ENCODE peak calls at places on chromosomes 13 and 19, in nine cellular contexts. One of them, this sample, is unnamed.

GRCh38 chr13:91722267-91722884 is 324.0 kb downstream of the GPC5 start:
- DNase-seq in H9: no peak
- DNase-seq in dorsolateral prefrontal cortex: no peak
- DNase-seq in RWPE2: no peak
- DNase-seq in Caco-2: no peak
- DNase-seq in K562: peak
- DNase-seq in IMR-90: peak
- DNase-seq in ascending aorta: no peak
- DNase-seq in fibroblast of mammary gland: peak
- DNase-seq in this sample: no peak

GRCh38 chr13:79915386-79915785 is 425.5 kb downstream of the SPRY2 start:
- DNase-seq in RWPE2: no peak
- DNase-seq in K562: no peak
- DNase-seq in Caco-2: no peak
- DNase-seq in dorsolateral prefrontal cortex: no peak
- DNase-seq in H9: no peak
- DNase-seq in fibroblast of mammary gland: peak
- DNase-seq in ascending aorta: no peak
- DNase-seq in IMR-90: no peak
- DNase-seq in this sample: no peak

GRCh38 chr13:39148513-39148961 is 110.3 kb downstream of the NHLRC3 start:
- DNase-seq in IMR-90: no peak
- DNase-seq in RWPE2: no peak
- DNase-seq in dorsolateral prefrontal cortex: no peak
- DNase-seq in Caco-2: no peak
- DNase-seq in fibroblast of mammary gland: peak
- DNase-seq in ascending aorta: no peak
- DNase-seq in K562: no peak
- DNase-seq in H9: no peak
- DNase-seq in this sample: no peak

GRCh38 chr13:78193853-78194252 is 275.2 kb upstream of the EDNRB start:
- DNase-seq in fibroblast of mammary gland: no peak
- DNase-seq in ascending aorta: no peak
- DNase-seq in K562: no peak
- DNase-seq in RWPE2: no peak
- DNase-seq in Caco-2: no peak
- DNase-seq in dorsolateral prefrontal cortex: no peak
- DNase-seq in H9: no peak
- DNase-seq in IMR-90: no peak
- DNase-seq in this sample: no peak

GRCh38 chr19:15562861-15563260 is 52.2 kb upstream of the CYP4F8 start:
- DNase-seq in IMR-90: peak
- DNase-seq in ascending aorta: no peak
- DNase-seq in RWPE2: no peak
- DNase-seq in K562: no peak
- DNase-seq in dorsolateral prefrontal cortex: no peak
- DNase-seq in Caco-2: no peak
- DNase-seq in fibroblast of mammary gland: peak
- DNase-seq in H9: no peak
- DNase-seq in this sample: no peak

GRCh38 chr13:101917833-101918755 is 465.6 kb downstream of the ITGBL1 start:
- DNase-seq in fibroblast of mammary gland: no peak
- DNase-seq in K562: no peak
- DNase-seq in ascending aorta: no peak
- DNase-seq in H9: peak
- DNase-seq in RWPE2: no peak
- DNase-seq in IMR-90: no peak
- DNase-seq in dorsolateral prefrontal cortex: peak
- DNase-seq in Caco-2: no peak
- DNase-seq in this sample: no peak

GRCh38 chr19:3302755-3303154 is 63.6 kb upstream of the NFIC start:
- DNase-seq in dorsolateral prefrontal cortex: no peak
- DNase-seq in fibroblast of mammary gland: no peak
- DNase-seq in RWPE2: no peak
- DNase-seq in K562: no peak
- DNase-seq in IMR-90: no peak
- DNase-seq in H9: no peak
- DNase-seq in ascending aorta: no peak
- DNase-seq in Caco-2: no peak
- DNase-seq in this sample: no peak

GRCh38 chr13:39655569-39656324 is at the start of gene COG6:
- DNase-seq in Caco-2: peak
- DNase-seq in K562: peak
- DNase-seq in H9: peak
- DNase-seq in IMR-90: peak
- DNase-seq in dorsolateral prefrontal cortex: peak
- DNase-seq in ascending aorta: peak
- DNase-seq in fibroblast of mammary gland: peak
- DNase-seq in RWPE2: peak
- DNase-seq in this sample: peak

GRCh38 chr19:34067861-34068271 is 104.4 kb upstream of the LSM14A start:
- DNase-seq in fibroblast of mammary gland: peak
- DNase-seq in RWPE2: no peak
- DNase-seq in K562: no peak
- DNase-seq in H9: no peak
- DNase-seq in ascending aorta: no peak
- DNase-seq in IMR-90: peak
- DNase-seq in dorsolateral prefrontal cortex: no peak
- DNase-seq in Caco-2: no peak
- DNase-seq in this sample: no peak

GRCh38 chr19:2345794-2346663 is 14.0 kb upstream of the TMPRSS9 start:
- DNase-seq in ascending aorta: no peak
- DNase-seq in K562: peak
- DNase-seq in dorsolateral prefrontal cortex: no peak
- DNase-seq in H9: peak
- DNase-seq in IMR-90: no peak
- DNase-seq in Caco-2: no peak
- DNase-seq in RWPE2: no peak
- DNase-seq in fibroblast of mammary gland: peak
- DNase-seq in this sample: no peak

GRCh38 chr13:51222510-51223283 is 499 bp downstream of the FAM124A start:
- DNase-seq in dorsolateral prefrontal cortex: peak
- DNase-seq in H9: no peak
- DNase-seq in Caco-2: no peak
- DNase-seq in RWPE2: no peak
- DNase-seq in K562: no peak
- DNase-seq in ascending aorta: no peak
- DNase-seq in fibroblast of mammary gland: no peak
- DNase-seq in IMR-90: no peak
- DNase-seq in this sample: no peak

GRCh38 chr19:19406878-19407639 is 1.6 kb downstream of the GATAD2A start:
- DNase-seq in IMR-90: peak
- DNase-seq in fibroblast of mammary gland: peak
- DNase-seq in RWPE2: no peak
- DNase-seq in Caco-2: peak
- DNase-seq in dorsolateral prefrontal cortex: peak
- DNase-seq in K562: no peak
- DNase-seq in H9: no peak
- DNase-seq in ascending aorta: no peak
- DNase-seq in this sample: no peak
- TF ChIP-seq CTCF in IMR-90: peak
- TF ChIP-seq CTCF in fibroblast of mammary gland: peak
- TF ChIP-seq CTCF in RWPE2: peak
- TF ChIP-seq CTCF in Caco-2: peak
- TF ChIP-seq CTCF in dorsolateral prefrontal cortex: peak
- TF ChIP-seq CTCF in K562: peak
- TF ChIP-seq CTCF in H9: no peak
- TF ChIP-seq CTCF in ascending aorta: peak
- TF ChIP-seq CTCF in this sample: no peak

GRCh38 chr19:13762635-13763235 is 1.6 kb upstream of the MRI1 start:
- DNase-seq in ascending aorta: no peak
- DNase-seq in IMR-90: no peak
- DNase-seq in dorsolateral prefrontal cortex: no peak
- DNase-seq in Caco-2: no peak
- DNase-seq in RWPE2: no peak
- DNase-seq in K562: no peak
- DNase-seq in fibroblast of mammary gland: no peak
- DNase-seq in H9: peak
- DNase-seq in this sample: no peak

GRCh38 chr19:13763300-13763699 is 1.0 kb upstream of the MRI1 start:
- DNase-seq in dorsolateral prefrontal cortex: no peak
- DNase-seq in fibroblast of mammary gland: no peak
- DNase-seq in H9: no peak
- DNase-seq in RWPE2: no peak
- DNase-seq in K562: no peak
- DNase-seq in Caco-2: no peak
- DNase-seq in ascending aorta: no peak
- DNase-seq in IMR-90: no peak
- DNase-seq in this sample: no peak

GRCh38 chr19:13764101-13764807 is at the start of gene MRI1:
- DNase-seq in dorsolateral prefrontal cortex: peak
- DNase-seq in H9: peak
- DNase-seq in IMR-90: peak
- DNase-seq in K562: peak
- DNase-seq in Caco-2: peak
- DNase-seq in RWPE2: no peak
- DNase-seq in ascending aorta: peak
- DNase-seq in fibroblast of mammary gland: peak
- DNase-seq in this sample: peak

GRCh38 chr19:13758795-13759194 is 5.5 kb upstream of the MRI1 start:
- DNase-seq in dorsolateral prefrontal cortex: no peak
- DNase-seq in RWPE2: no peak
- DNase-seq in K562: no peak
- DNase-seq in Caco-2: no peak
- DNase-seq in fibroblast of mammary gland: no peak
- DNase-seq in ascending aorta: no peak
- DNase-seq in H9: no peak
- DNase-seq in IMR-90: no peak
- DNase-seq in this sample: no peak

DNA sequence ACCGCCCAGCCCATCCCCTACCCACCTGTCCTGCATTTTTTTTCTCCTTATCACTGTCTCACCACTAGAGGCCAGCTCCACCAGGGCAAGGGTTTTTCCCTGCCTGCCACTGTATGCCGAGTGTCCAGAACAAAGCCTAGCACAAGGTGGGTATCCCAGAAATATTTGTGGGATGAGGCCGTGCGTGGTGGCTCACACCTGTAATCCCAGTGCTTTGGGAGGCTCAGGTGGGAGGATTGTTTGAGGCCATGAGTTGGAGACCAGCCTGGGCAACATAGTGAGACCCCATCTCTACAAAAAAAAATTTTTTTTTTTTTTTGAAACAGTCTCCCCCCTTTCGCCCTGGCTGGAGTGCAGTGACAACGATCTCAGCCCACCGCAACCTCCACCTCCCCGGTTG is 2.9 kb upstream of the MRI1 start:
- DNase-seq in ascending aorta: no peak
- DNase-seq in IMR-90: no peak
- DNase-seq in dorsolateral prefrontal cortex: no peak
- DNase-seq in H9: no peak
- DNase-seq in RWPE2: no peak
- DNase-seq in fibroblast of mammary gland: no peak
- DNase-seq in K562: no peak
- DNase-seq in Caco-2: no peak
- DNase-seq in this sample: no peak
- TF ChIP-seq CTCF in ascending aorta: no peak
- TF ChIP-seq CTCF in IMR-90: no peak
- TF ChIP-seq CTCF in dorsolateral prefrontal cortex: no peak
- TF ChIP-seq CTCF in H9: peak
- TF ChIP-seq CTCF in RWPE2: no peak
- TF ChIP-seq CTCF in fibroblast of mammary gland: no peak
- TF ChIP-seq CTCF in K562: no peak
- TF ChIP-seq CTCF in Caco-2: no peak
- TF ChIP-seq CTCF in this sample: no peak

GRCh38 chr19:49809155-49809986 is 3.7 kb downstream of the FUZ start:
- DNase-seq in Caco-2: peak
- DNase-seq in IMR-90: no peak
- DNase-seq in dorsolateral prefrontal cortex: peak
- DNase-seq in fibroblast of mammary gland: no peak
- DNase-seq in RWPE2: no peak
- DNase-seq in ascending aorta: peak
- DNase-seq in K562: no peak
- DNase-seq in H9: peak
- DNase-seq in this sample: peak
- TF ChIP-seq CTCF in Caco-2: peak
- TF ChIP-seq CTCF in IMR-90: no peak
- TF ChIP-seq CTCF in dorsolateral prefrontal cortex: no peak
- TF ChIP-seq CTCF in fibroblast of mammary gland: no peak
- TF ChIP-seq CTCF in RWPE2: peak
- TF ChIP-seq CTCF in ascending aorta: peak
- TF ChIP-seq CTCF in K562: no peak
- TF ChIP-seq CTCF in H9: peak
- TF ChIP-seq CTCF in this sample: no peak

GRCh38 chr19:48321622-48322591 is 3.4 kb upstream of the EMP3 start:
- DNase-seq in RWPE2: peak
- DNase-seq in Caco-2: peak
- DNase-seq in ascending aorta: peak
- DNase-seq in K562: peak
- DNase-seq in fibroblast of mammary gland: peak
- DNase-seq in IMR-90: peak
- DNase-seq in H9: peak
- DNase-seq in dorsolateral prefrontal cortex: peak
- DNase-seq in this sample: peak
- TF ChIP-seq CTCF in RWPE2: no peak
- TF ChIP-seq CTCF in Caco-2: peak
- TF ChIP-seq CTCF in ascending aorta: no peak
- TF ChIP-seq CTCF in K562: peak
- TF ChIP-seq CTCF in fibroblast of mammary gland: no peak
- TF ChIP-seq CTCF in IMR-90: peak
- TF ChIP-seq CTCF in H9: peak
- TF ChIP-seq CTCF in dorsolateral prefrontal cortex: peak
- TF ChIP-seq CTCF in this sample: no peak

DNA sequence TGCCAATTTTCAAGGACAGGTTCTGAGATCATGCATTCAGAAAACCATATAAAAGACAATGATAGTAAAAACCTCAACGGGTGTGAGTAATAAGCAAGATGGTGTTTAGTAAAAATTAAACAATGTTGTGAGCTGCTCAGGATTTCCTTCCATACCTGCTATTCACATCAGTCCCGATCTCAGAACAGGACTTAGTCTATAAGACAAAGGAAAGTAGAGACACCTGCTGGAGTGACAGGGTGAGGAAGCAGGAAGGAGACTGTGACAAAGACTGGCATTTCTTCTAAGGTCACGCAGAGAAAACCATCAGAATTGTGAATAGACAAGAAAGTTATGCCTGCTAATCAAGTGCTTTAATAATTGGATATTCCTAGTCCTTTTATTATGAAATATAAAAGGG is 648.0 kb downstream of the DACH1 start:
- DNase-seq in K562: no peak
- DNase-seq in IMR-90: no peak
- DNase-seq in Caco-2: peak
- DNase-seq in RWPE2: no peak
- DNase-seq in ascending aorta: no peak
- DNase-seq in fibroblast of mammary gland: no peak
- DNase-seq in H9: no peak
- DNase-seq in dorsolateral prefrontal cortex: no peak
- DNase-seq in this sample: no peak
- TF ChIP-seq CTCF in K562: no peak
- TF ChIP-seq CTCF in IMR-90: no peak
- TF ChIP-seq CTCF in Caco-2: peak
- TF ChIP-seq CTCF in RWPE2: no peak
- TF ChIP-seq CTCF in ascending aorta: no peak
- TF ChIP-seq CTCF in fibroblast of mammary gland: no peak
- TF ChIP-seq CTCF in H9: peak
- TF ChIP-seq CTCF in dorsolateral prefrontal cortex: no peak
- TF ChIP-seq CTCF in this sample: no peak

This sample was measured in lower leg skin.